ENCODE peak calls at places on chromosomes 16 and 17, in four cellular contexts. R is K562, Y is GM12878, L is HepG2. S is an unnamed sample.

GRCh38 chr16:71687853-71688252 is 36.6 kb downstream of the PHLPP2 start:
- DNase-seq in Y (no peak), L (no peak), R (no peak), S (no peak)

GRCh38 chr17:59456428-59456827 is 109.0 kb upstream of the DHX40 start:
- DNase-seq in L (no peak), Y (no peak), R (no peak), S (no peak)

GRCh38 chr16:86903068-86903467 is 324.7 kb downstream of the FOXL1 start:
- DNase-seq in R (no peak), Y (no peak), L (no peak), S (no peak)

GRCh38 chr17:76727745-76728456 is 1.3 kb downstream of the METTL23 start:
- DNase-seq in L (no peak), R (peak; percentile 28), Y (peak; percentile 31), S (no peak)

GRCh38 chr16:69037373-69038160 is 67.9 kb upstream of the HAS3 start:
- DNase-seq in R (no peak), L (no peak), Y (no peak), S (no peak)

GRCh38 chr17:1562178-1562643 is 381 bp downstream of the PITPNA start:
- DNase-seq in R (no peak), L (no peak), Y (no peak), S (no peak)

GRCh38 chr17:42247734-42248133 is 28.5 kb downstream of the STAT5B start:
- DNase-seq in Y (no peak), L (peak; percentile 66), R (no peak), S (no peak)

GRCh38 chr17:32516450-32516849 is 29.7 kb downstream of the CDK5R1 start:
- DNase-seq in Y (no peak), R (no peak), L (no peak), S (no peak)

GRCh38 chr16:9105189-9105588 is 13.7 kb downstream of the HAPSTR1 start:
- DNase-seq in R (no peak), Y (no peak), L (no peak), S (no peak)

GRCh38 chr17:30824002-30824355 is 513 bp downstream of the CRLF3 start:
- DNase-seq in L (no peak), Y (no peak), R (peak; percentile 51), S (peak; percentile 12)

GRCh38 chr17:50114849-50115357 is 15.1 kb downstream of the SAMD14 start:
- DNase-seq in Y (no peak), R (peak; percentile 76), L (peak; percentile 77), S (peak; percentile 70)

GRCh38 chr16:24721830-24722238 is 7.6 kb upstream of the TNRC6A start:
- DNase-seq in Y (no peak), R (no peak), L (no peak), S (no peak)

GRCh38 chr17:1754430-1755112 is 7.3 kb upstream of the SERPINF1 start:
- DNase-seq in Y (no peak), R (no peak), L (no peak), S (no peak)

GRCh38 chr16:82653550-82654511 is 27.1 kb downstream of the CDH13 start:
- DNase-seq in R (peak; percentile 5), Y (peak; percentile 90), L (peak; percentile 19), S (no peak)

GRCh38 chr16:86292942-86293341 is 217.4 kb upstream of the FOXF1 start:
- DNase-seq in R (no peak), L (no peak), Y (no peak), S (no peak)

GRCh38 chr16:50166511-50167500 is 13.7 kb downstream of the TENT4B start:
- DNase-seq in R (no peak), Y (no peak), L (peak; percentile 50), S (no peak)

GRCh38 chr16:81703177-81704155 is 75.6 kb upstream of the PLCG2 start:
- DNase-seq in Y (no peak), L (no peak), R (peak; percentile 18), S (no peak)

GRCh38 chr16:10870137-10870776 is 6.7 kb upstream of the CIITA start:
- DNase-seq in L (peak; percentile 64), Y (no peak), R (no peak), S (no peak)
- TF ChIP-seq FOXK2 in L (no peak), Y (no peak), R (no peak), S (no peak)

DNA sequence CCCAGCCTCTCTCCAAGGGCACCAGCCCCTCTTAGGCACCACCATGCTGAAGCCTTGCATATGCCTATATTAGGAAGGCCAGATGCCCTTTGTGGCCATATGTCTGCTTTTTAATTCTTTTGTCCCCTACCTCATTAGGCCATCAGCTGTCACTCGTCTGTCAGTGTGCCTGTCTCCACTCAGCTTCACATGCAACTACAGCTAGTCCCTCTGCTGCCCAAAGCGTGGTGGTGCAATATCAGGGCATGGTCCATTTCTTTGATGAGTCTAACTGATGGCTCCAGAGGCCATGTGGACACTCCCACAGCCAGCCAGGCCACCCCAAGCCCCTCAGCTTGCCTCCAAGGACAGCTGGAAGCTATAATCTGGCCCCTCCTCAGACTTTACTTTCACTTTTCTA is 36.3 kb downstream of the MYO18A start:
- DNase-seq in L (peak; percentile 69), R (peak; percentile 67), Y (no peak), S (peak; percentile 19)
- TF ChIP-seq FOXK2 in L (no peak), R (no peak), Y (no peak), S (no peak)

DNA sequence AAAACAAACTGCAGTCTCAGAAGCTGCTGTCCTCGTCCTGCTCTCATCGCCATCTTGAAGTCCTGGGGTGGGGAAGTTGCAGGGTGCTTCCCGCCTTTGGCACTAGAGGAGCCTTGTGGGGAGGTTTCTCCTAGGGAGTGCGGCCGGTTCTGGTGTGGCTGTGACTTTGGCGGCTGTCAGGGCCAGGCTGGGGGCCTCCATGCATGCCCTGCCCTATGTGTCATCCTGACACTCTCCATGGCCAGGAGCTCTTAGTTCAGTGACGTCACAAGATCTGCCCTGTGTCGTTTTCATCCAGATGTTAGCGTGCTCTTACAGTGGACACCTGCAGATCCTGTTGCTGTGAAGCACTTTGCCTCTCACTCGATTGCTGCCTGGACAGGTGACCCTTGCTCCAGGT is 49.6 kb downstream of the PLD6 start:
- DNase-seq in L (no peak), R (no peak), Y (no peak), S (no peak)
- TF ChIP-seq FOXK2 in L (no peak), R (no peak), Y (no peak), S (no peak)

GRCh38 chr17:19539841-19540311 is 6.2 kb downstream of the SLC47A1 start:
- DNase-seq in L (no peak), Y (no peak), R (no peak), S (no peak)

GRCh38 chr17:19541445-19541844 is 7.8 kb downstream of the SLC47A1 start:
- DNase-seq in L (no peak), Y (no peak), R (no peak), S (no peak)

GRCh38 chr17:19544366-19544765 is 10.7 kb downstream of the SLC47A1 start:
- DNase-seq in L (no peak), R (no peak), Y (no peak), S (no peak)

GRCh38 chr17:19540706-19541370 is 7.2 kb downstream of the SLC47A1 start:
- DNase-seq in R (no peak), L (no peak), Y (no peak), S (no peak)

DNA sequence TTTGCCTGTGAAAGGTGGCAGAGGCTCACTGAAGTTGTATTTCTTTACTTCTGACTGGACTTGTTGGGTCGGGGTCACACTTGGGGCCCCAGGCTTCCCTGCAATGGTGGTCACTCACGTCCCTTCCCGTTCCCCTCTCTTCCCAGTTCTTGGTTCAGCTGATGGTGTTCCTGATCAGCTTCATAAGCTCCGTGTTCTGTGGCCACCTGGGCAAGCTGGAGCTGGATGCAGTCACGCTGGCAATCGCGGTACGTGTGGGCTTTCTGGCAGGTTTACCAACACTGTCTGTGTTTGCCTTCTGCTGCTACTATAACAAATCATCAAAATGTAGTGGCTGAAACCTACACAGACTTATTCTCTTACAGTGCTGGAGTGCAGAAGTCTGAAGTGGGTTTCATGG is 8.6 kb downstream of the SLC47A1 start:
- DNase-seq in R (no peak), Y (no peak), L (no peak), S (no peak)
- TF ChIP-seq FOXK2 in R (no peak), Y (no peak), L (no peak), S (no peak)

DNA sequence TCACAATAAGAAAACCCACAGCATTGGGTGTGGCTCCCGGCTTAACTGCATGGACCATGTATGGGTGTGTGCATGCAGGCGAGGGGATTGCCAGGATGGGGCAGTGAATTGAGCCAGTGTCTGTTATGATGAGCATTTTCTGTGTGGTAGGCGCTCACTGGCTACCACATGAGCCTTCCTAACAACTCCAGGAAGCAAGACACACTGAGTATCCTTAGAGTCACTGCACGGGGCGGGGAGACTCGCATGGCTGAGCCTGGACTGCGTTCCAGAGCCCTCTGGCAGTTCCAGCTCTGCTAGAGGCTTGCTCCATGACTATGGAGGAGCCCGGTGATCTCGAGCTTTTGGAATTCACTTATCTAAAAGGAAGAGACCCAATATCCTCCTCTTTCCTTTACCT is 225.9 kb downstream of the CCDC182 start:
- DNase-seq in R (no peak), L (no peak), Y (no peak), S (no peak)
- TF ChIP-seq FOXK2 in R (no peak), L (no peak), Y (no peak), S (no peak)

DNA sequence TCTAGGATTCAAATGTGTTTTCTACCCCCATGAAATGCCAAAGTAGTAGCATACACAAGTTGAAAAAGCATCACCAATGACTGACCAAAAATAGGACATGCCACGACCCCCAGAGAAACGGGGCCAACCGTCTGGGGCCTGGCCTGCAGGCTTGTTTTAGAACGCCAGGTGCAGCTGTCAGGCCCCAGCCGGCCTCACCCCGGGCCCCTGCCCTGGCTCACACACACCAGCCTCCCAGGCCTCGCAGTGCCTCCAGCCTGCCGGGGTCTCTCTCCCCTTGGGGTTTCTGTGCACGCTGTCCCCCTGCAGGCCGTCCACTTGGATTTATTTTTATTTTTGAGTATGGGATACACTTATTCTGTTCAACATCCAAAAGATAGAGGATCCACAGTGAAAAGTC is 7.9 kb downstream of the KATNB1 start:
- DNase-seq in R (no peak), L (no peak), Y (no peak), S (no peak)
- TF ChIP-seq FOXK2 in R (no peak), L (no peak), Y (no peak), S (no peak)

DNA sequence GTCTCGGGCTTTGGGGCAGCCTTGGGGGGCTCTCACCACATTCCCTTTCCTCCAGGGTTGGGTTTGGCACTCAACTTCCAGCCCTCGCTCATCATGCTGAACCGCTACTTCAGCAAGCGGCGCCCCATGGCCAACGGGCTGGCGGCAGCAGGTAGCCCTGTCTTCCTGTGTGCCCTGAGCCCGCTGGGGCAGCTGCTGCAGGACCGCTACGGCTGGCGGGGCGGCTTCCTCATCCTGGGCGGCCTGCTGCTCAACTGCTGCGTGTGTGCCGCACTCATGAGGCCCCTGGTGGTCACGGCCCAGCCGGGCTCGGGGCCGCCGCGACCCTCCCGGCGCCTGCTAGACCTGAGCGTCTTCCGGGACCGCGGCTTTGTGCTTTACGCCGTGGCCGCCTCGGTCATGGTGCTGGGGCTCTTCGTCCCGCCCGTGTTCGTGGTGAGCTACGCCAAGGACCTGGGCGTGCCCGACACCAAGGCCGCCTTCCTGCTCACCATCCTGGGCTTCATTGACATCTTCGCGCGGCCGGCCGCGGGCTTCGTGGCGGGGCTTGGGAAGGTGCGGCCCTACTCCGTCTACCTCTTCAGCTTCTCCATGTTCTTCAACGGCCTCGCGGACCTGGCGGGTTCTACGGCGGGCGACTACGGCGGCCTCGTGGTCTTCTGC is 8.4 kb downstream of the SLC16A3 start:
- DNase-seq in L (no peak), R (no peak), Y (no peak), S (no peak)
- TF ChIP-seq FOXK2 in L (no peak), R (no peak), Y (no peak), S (no peak)

GRCh38 chr17:40072481-40073346 is 9.9 kb downstream of the THRA start:
- DNase-seq in Y (no peak), L (peak; percentile 66), R (peak; percentile 77), S (no peak)
- TF ChIP-seq FOXK2 in Y (no peak), L (no peak), R (no peak), S (no peak)

S was measured in HEK293T.